ENCODE peak calls at places on chromosomes 4 and X, in nine cellular contexts. H is endothelial cell, O is fibroblast of the conjunctiva, Y is iris pigment epithelial cell, D is mammary epithelial cell, K is ACHN, B is H54, N is NCI-H1436, E is progenitor cell of endocrine pancreas. C is an unnamed sample.

GRCh38 chr4:110636231-110636676 is 13.4 kb upstream of the PITX2 start:
- DNase-seq in N (no peak), H (no peak), O (no peak), B (peak), E (no peak), Y (peak), K (peak), D (no peak), C (no peak)

GRCh38 chr4:16160457-16160856 is 65.8 kb downstream of the TAPT1 start:
- DNase-seq in H (no peak), N (no peak), O (no peak), B (no peak), D (no peak), E (no peak), Y (peak), K (no peak), C (no peak)

GRCh38 chrX:26918633-26919032 is 544.5 kb downstream of the PPP4R3C start:
- DNase-seq in N (no peak), K (peak), E (no peak), Y (peak), H (no peak), B (no peak), D (peak), O (no peak), C (peak)

GRCh38 chr4:184514121-184514988 is 40.0 kb upstream of the IRF2 start:
- DNase-seq in O (peak), N (no peak), D (peak), K (peak), Y (peak), H (no peak), B (peak), E (no peak), C (peak)

GRCh38 chrX:15475486-15475885 is 17.6 kb downstream of the PIR start:
- DNase-seq in E (no peak), K (no peak), D (no peak), Y (no peak), O (no peak), B (no peak), N (no peak), H (no peak), C (no peak)

GRCh38 chr4:53012738-53013137 is 150.6 kb downstream of the RASL11B start:
- DNase-seq in H (no peak), Y (no peak), O (peak), E (no peak), B (no peak), D (no peak), N (no peak), K (no peak), C (no peak)

GRCh38 chrX:13053171-13053570 is 8.8 kb upstream of the FAM9C start:
- DNase-seq in H (no peak), B (no peak), O (no peak), E (no peak), N (no peak), Y (no peak), K (no peak), D (no peak), C (no peak)

GRCh38 chrX:77276742-77277141 is 170.4 kb upstream of the FGF16 start:
- DNase-seq in Y (no peak), B (no peak), K (no peak), O (no peak), E (no peak), N (no peak), D (no peak), H (no peak), C (no peak)

GRCh38 chr4:175309041-175309440 is 390.9 kb downstream of the ADAM29 start:
- DNase-seq in Y (peak), K (no peak), D (no peak), N (no peak), O (no peak), E (no peak), B (no peak), H (no peak), C (no peak)

GRCh38 chr4:169159614-169160013 is 111.1 kb downstream of the SH3RF1 start:
- DNase-seq in Y (peak), K (peak), D (peak), H (no peak), O (peak), N (no peak), E (no peak), B (peak), C (peak)

GRCh38 chr4:8607603-8608481 is 15.3 kb downstream of the CPZ start:
- DNase-seq in Y (no peak), O (no peak), E (peak), H (peak), K (peak), N (no peak), D (no peak), B (no peak), C (peak)

C was measured in cardiac muscle cell.